ENCODE peak calls at places on chromosomes 6 and 20, in ten cellular contexts. A is body of pancreas; P is mammary epithelial cell; F is lung; L is ovary; G is psoas muscle; W is HCT116; J is CD8-positive, alpha-beta T cell; R is transverse colon; B is colonic mucosa. S is an unnamed sample. For H3K36me3, the result is how much of the 10 kb centered on the place peaks cover.

GRCh38 chr6:70051197-70051596 is 184.8 kb downstream of the COL19A1 start:
- DNase-seq in A (no peak), P (peak), F (no peak), L (no peak), G (no peak), W (no peak), J (no peak), R (no peak), B (no peak), S (no peak)

GRCh38 chr6:129440691-129441090 is 269.3 kb downstream of the ARHGAP18 start:
- DNase-seq in A (no peak), P (peak), F (no peak), L (no peak), G (no peak), W (no peak), J (no peak), R (no peak), B (no peak), S (no peak)

GRCh38 chr6:10369896-10370295 is 45.0 kb downstream of the TFAP2A start:
- DNase-seq in A (no peak), P (peak), F (no peak), L (no peak), G (no peak), W (no peak), J (no peak), R (no peak), B (no peak), S (no peak)

GRCh38 chr6:118935331-118935668 is 341 bp upstream of the MCM9 start:
- DNase-seq in A (no peak), P (no peak), F (no peak), L (no peak), G (no peak), W (no peak), J (no peak), R (no peak), B (no peak), S (no peak)

GRCh38 chr6:73586416-73586974 is 65.7 kb upstream of the EEF1A1 start:
- DNase-seq in A (peak), P (no peak), F (no peak), L (peak), G (no peak), W (no peak), J (no peak), R (no peak), B (no peak), S (no peak)

GRCh38 chr6:82022614-82023102 is 224.9 kb downstream of the IBTK start:
- DNase-seq in A (no peak), P (peak), F (no peak), L (no peak), G (no peak), W (peak), J (no peak), R (no peak), B (no peak), S (peak)

GRCh38 chr6:67698534-67698933 is 936.5 kb upstream of the ADGRB3 start:
- DNase-seq in A (no peak), P (no peak), F (peak), L (no peak), G (no peak), W (no peak), J (no peak), R (no peak), B (no peak), S (no peak)

GRCh38 chr6:130035211-130035610 is 16.8 kb downstream of the L3MBTL3 start:
- DNase-seq in A (no peak), P (no peak), F (no peak), L (no peak), G (no peak), W (no peak), J (no peak), R (no peak), B (no peak), S (no peak)

GRCh38 chr6:143695106-143696059 is 17.6 kb downstream of the PHACTR2 start:
- DNase-seq in A (no peak), P (no peak), F (no peak), L (no peak), G (no peak), W (no peak), J (no peak), R (no peak), B (no peak), S (no peak)

GRCh38 chr20:63740070-63740500 is 509 bp downstream of the SLC2A4RG start:
- DNase-seq in A (no peak), P (no peak), F (no peak), L (peak), G (peak), W (no peak), J (peak), R (peak), B (peak), S (no peak)

GRCh38 chr6:1797801-1798200 is 188.1 kb downstream of the FOXC1 start:
- DNase-seq in A (no peak), P (peak), F (no peak), L (no peak), G (no peak), W (no peak), J (no peak), R (no peak), B (no peak), S (no peak)

DNA sequence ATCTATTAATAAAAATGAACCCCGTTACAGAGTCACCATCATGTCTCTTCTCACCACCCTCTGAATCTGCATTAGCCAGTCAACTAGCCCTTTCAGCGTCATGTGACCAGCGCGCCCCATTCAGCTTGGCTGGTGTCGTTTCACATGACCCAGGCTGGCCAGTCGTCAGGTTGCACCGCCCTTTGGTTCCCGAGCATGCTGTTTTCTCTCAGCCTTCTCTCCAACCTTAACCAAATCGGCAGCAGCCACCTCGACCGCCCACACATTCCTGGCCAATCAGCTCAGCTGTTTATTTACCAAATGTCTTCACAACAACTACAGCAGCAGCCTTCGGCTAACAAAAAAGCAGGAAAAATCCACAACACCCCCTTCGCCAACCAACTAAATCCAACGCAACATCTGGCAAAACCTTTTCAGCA is 5.6 kb downstream of the SRSF3 start:
- DNase-seq in A (peak), P (peak), F (no peak), L (peak), G (peak), W (no peak), J (peak), R (no peak), B (no peak), S (no peak)
- H3K4me3 ChIP-seq in A (no peak), P (peak), F (no peak), L (peak), G (peak), W (no peak), J (peak), R (peak), B (no peak), S (no peak)

GRCh38 chr20:20466341-20466879 is 98.5 kb downstream of the INSM1 start:
- DNase-seq in A (no peak), P (peak), F (no peak), L (no peak), G (no peak), W (no peak), J (no peak), R (no peak), B (no peak), S (peak)

GRCh38 chr20:20463933-20464374 is 96.0 kb downstream of the INSM1 start:
- DNase-seq in A (no peak), P (no peak), F (no peak), L (no peak), G (no peak), W (no peak), J (no peak), R (no peak), B (no peak), S (no peak)

GRCh38 chr20:20461526-20461925 is 93.6 kb downstream of the INSM1 start:
- DNase-seq in A (no peak), P (no peak), F (no peak), L (no peak), G (no peak), W (no peak), J (no peak), R (no peak), B (no peak), S (no peak)

GRCh38 chr20:20462185-20462584 is 94.3 kb downstream of the INSM1 start:
- DNase-seq in A (no peak), P (no peak), F (no peak), L (no peak), G (no peak), W (no peak), J (no peak), R (no peak), B (no peak), S (no peak)

GRCh38 chr20:20465259-20465658 is 97.4 kb downstream of the INSM1 start:
- DNase-seq in A (no peak), P (no peak), F (no peak), L (no peak), G (no peak), W (no peak), J (no peak), R (no peak), B (no peak), S (no peak)
- TF ChIP-seq CTCF in A (no peak), P (peak), F (no peak), L (no peak), G (no peak), W (peak), J (no peak), R (no peak), B (no peak), S (no peak)

DNA sequence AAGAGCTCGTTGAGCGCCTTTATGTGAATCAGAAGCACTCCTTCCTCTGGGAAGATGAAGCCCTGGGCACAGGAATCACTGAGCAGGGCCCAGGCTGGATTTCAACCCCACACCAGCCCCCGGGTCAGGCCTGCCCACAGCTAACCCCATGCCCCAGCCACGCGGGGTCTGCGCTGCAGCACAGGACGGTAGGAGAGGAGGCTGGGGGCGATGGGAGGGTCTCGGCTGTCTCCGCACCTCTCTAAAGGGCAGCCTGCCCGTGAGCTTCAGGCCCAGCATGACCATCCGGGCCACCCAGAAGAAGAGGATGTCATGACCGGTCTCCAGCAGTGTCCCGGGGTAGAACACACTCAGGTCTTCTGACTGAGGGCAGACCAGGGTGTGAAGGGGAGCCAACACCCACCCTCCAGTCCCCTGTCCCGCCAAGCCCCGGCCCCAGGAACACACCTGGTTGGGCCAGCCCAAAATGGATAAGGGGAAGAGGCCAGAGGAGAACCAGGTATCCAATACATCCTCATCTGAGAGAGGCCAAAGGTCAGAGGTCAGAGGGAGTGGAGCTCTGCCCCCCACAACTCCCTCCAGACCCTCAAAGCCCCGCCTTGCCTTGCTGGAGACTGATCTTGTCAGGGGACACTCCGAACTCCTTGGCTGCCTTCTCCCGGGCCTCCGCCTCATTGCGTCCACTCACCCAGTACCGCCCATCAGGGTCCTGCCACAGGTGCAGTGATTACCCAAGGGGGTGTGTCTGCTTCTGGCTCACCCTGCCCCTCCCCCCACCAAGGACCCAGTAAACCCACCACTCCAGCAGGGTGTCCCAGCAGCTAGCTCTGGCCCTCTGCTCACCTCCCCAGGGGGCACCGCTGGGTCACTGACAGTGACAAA is 4.4 kb upstream of the VWA7 start:
- DNase-seq in A (no peak), P (no peak), F (no peak), L (no peak), G (no peak), W (no peak), J (no peak), R (no peak), B (no peak), S (no peak)
- H3K36me3 ChIP-seq in A (under half), P (under half), F (under half), L (under half), G (half or more), W (under half), J (under half), R (under half), B (under half), S (under half)

GRCh38 chr20:20454367-20454766 is 86.5 kb downstream of the INSM1 start:
- DNase-seq in A (no peak), P (no peak), F (no peak), L (no peak), G (no peak), W (no peak), J (no peak), R (no peak), B (no peak), S (no peak)
- H3K4me3 ChIP-seq in A (no peak), P (no peak), F (no peak), L (no peak), G (no peak), W (no peak), J (no peak), R (no peak), B (no peak), S (no peak)